ENCODE peak calls at places on chromosomes 11 and 22, in eight cellular contexts. B is GM23248, Q is left ventricle myocardium inferior, R is fibroblast of lung, V is SJSA1, P is stomach, Y is right atrium auricular region, N is aorta. U is an unnamed sample.

GRCh38 chr11:128905345-128906184 is 14.4 kb downstream of the KCNJ5 start:
- DNase-seq in B (peak; percentile 63), Y (no peak), Q (no peak), P (peak; percentile 56), N (no peak), R (peak; percentile 56), V (peak; percentile 49), U (peak; percentile 60)

GRCh38 chr11:98234698-98235097 is 786.1 kb upstream of the CNTN5 start:
- DNase-seq in Q (no peak), Y (no peak), B (no peak), P (no peak), R (no peak), V (no peak), N (no peak), U (no peak)

GRCh38 chr11:112968988-112969714 is 7.9 kb downstream of the NCAM1 start:
- DNase-seq in N (no peak), V (peak; percentile 42), Y (no peak), B (peak; percentile 43), Q (no peak), R (peak; percentile 81), P (no peak), U (no peak)

GRCh38 chr11:110297082-110297725 is 790 bp upstream of the RDX start:
- DNase-seq in Q (no peak), V (peak; percentile 51), N (no peak), Y (no peak), P (no peak), R (peak; percentile 40), B (peak; percentile 79), U (no peak)

GRCh38 chr11:111039982-111040381 is 205.5 kb upstream of the POU2AF2 start:
- DNase-seq in R (no peak), N (no peak), B (no peak), V (no peak), Y (no peak), P (no peak), Q (no peak), U (no peak)

GRCh38 chr22:38144025-38144405 is 33.5 kb upstream of the BAIAP2L2 start:
- DNase-seq in P (no peak), Y (no peak), N (peak; percentile 65), R (no peak), Q (no peak), B (no peak), V (peak; percentile 50), U (peak; percentile 17)

GRCh38 chr11:2942872-2943710 is 13.9 kb upstream of the PHLDA2 start:
- DNase-seq in P (no peak), R (no peak), B (no peak), V (no peak), Q (no peak), Y (no peak), N (no peak), U (no peak)

GRCh38 chr22:19566599-19567382 is 42.6 kb upstream of the CLDN5 start:
- DNase-seq in Y (no peak), N (no peak), P (no peak), Q (peak; percentile 38), V (no peak), R (no peak), B (no peak), U (no peak)

GRCh38 chr11:117907276-117908110 is 21.7 kb downstream of the TMPRSS13 start:
- DNase-seq in P (peak; percentile 68), N (peak; percentile 93), R (peak; percentile 93), V (peak; percentile 62), Y (peak; percentile 90), B (peak; percentile 93), Q (peak; percentile 79), U (peak; percentile 89)

GRCh38 chr11:86014221-86014620 is 54.7 kb downstream of the PICALM start:
- DNase-seq in R (no peak), Y (no peak), V (no peak), B (no peak), Q (no peak), P (no peak), N (no peak), U (no peak)

GRCh38 chr11:120746395-120746794 is 234.8 kb downstream of the GRIK4 start:
- DNase-seq in V (no peak), B (no peak), Q (no peak), P (no peak), N (no peak), R (no peak), Y (no peak), U (no peak)

GRCh38 chr11:77503006-77503405 is 29.1 kb upstream of the PAK1 start:
- DNase-seq in P (no peak), B (peak; percentile 71), N (no peak), V (no peak), Y (no peak), R (peak; percentile 45), Q (no peak), U (no peak)

GRCh38 chr11:83151274-83151977 is 5.5 kb upstream of the PCF11 start:
- DNase-seq in Y (no peak), V (no peak), N (no peak), Q (no peak), R (no peak), P (no peak), B (no peak), U (no peak)

GRCh38 chr11:87417951-87418350 is 380.2 kb downstream of the TMEM135 start:
- DNase-seq in Q (no peak), R (no peak), B (no peak), V (no peak), P (no peak), N (no peak), Y (no peak), U (no peak)

GRCh38 chr22:37681001-37681424 is 5.1 kb upstream of the NOL12 start:
- DNase-seq in R (peak; percentile 72), P (no peak), V (no peak), Q (no peak), Y (no peak), N (no peak), B (peak; percentile 70), U (no peak)

GRCh38 chr22:41512421-41513194 is 31.7 kb downstream of the POLR3H start:
- DNase-seq in V (no peak), Q (peak; percentile 46), Y (no peak), P (no peak), B (peak; percentile 83), R (peak; percentile 74), N (no peak), U (peak; percentile 75)

GRCh38 chr22:20488946-20489345 is 6.6 kb downstream of the KLHL22 start:
- DNase-seq in R (no peak), N (no peak), Q (no peak), B (no peak), V (no peak), P (no peak), Y (no peak), U (no peak)

GRCh38 chr11:126607374-126607773 is 251.9 kb downstream of the ST3GAL4 start:
- DNase-seq in V (peak; percentile 50), B (peak; percentile 89), N (no peak), Q (no peak), R (peak; percentile 37), Y (peak; percentile 62), P (peak; percentile 64), U (peak; percentile 75)

GRCh38 chr11:14635559-14635958 is 8.0 kb upstream of the PDE3B start:
- DNase-seq in R (no peak), B (no peak), Y (no peak), P (no peak), N (no peak), Q (no peak), V (no peak), U (no peak)

DNA sequence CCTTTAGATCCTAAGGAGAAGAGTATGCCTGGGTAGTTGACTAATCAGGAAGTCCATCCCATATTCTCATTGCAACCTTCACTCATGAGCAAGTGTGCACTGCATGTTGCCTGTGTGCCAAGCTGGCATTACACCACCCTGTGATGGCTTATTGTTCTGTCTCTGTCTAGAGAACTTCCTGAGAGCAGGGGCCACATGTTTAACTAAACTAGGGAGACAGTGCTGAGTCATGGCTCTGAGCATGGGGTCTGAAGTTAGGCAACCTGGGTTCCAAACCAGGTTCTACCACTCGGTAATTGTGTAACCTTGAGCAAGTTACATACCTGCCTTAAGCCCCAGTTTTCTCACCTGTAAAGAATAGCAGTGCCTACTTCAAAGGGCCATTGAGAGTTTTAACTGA is 39.6 kb downstream of the CSNK2A3 start:
- DNase-seq in V (no peak), Q (no peak), B (peak; percentile 79), Y (peak; percentile 62), P (no peak), R (peak; percentile 36), N (no peak), U (no peak)
- H3K27ac ChIP-seq in V (no peak overlapping the region), Q (peak overlapping the region; percentile 78), B (peak overlapping the region; percentile 23), Y (peak overlapping the region; percentile 67), P (no peak overlapping the region), R (no peak overlapping the region), N (peak overlapping the region; percentile 30), U (no peak overlapping the region)

GRCh38 chr22:29946220-29946619 is 63.2 kb downstream of the MTMR3 start:
- DNase-seq in R (no peak), B (no peak), N (no peak), V (no peak), P (no peak), Q (no peak), Y (no peak), U (no peak)

GRCh38 chr22:29945435-29945834 is 62.5 kb downstream of the MTMR3 start:
- DNase-seq in P (no peak), N (no peak), R (no peak), B (no peak), Q (no peak), Y (no peak), V (no peak), U (no peak)

GRCh38 chr22:29951675-29952413 is 68.9 kb downstream of the MTMR3 start:
- DNase-seq in N (no peak), R (peak; percentile 30), P (no peak), B (no peak), V (no peak), Q (no peak), Y (no peak), U (no peak)

GRCh38 chr22:29947410-29948387 is 64.7 kb downstream of the MTMR3 start:
- DNase-seq in V (no peak), Q (no peak), R (peak; percentile 72), N (no peak), B (peak; percentile 63), P (no peak), Y (no peak), U (no peak)

DNA sequence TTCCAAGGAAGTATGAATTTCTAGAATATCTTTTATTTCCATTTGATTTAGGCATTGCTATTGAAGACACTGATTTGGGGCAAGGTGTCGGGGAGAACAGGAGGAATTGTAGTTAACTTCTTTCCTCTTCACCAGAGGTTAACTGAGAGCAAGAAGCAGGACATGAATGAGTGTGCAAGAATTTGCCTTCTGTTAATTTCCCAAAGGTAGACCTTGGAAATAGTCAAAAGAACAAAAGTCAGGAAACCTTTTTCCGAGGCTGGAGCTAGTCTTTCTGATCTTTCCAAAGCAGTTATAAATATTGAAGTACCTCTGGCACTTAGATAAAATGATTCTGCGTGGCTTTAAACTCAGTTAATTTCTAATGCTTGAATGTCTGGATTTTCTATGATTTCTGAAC is 66.9 kb downstream of the MTMR3 start:
- DNase-seq in Y (no peak), V (no peak), N (no peak), B (no peak), R (no peak), P (no peak), Q (no peak), U (no peak)
- H3K4me1 ChIP-seq in Y (peaks cover 53% of the 10 kb centered on the region), V (peaks cover 38% of the 10 kb centered on the region), N (no peaks in the 10 kb centered on the region), B (peaks cover 29% of the 10 kb centered on the region), R (peaks cover 6% of the 10 kb centered on the region), P (peaks cover 33% of the 10 kb centered on the region), Q (peaks cover 77% of the 10 kb centered on the region), U (peaks cover 9% of the 10 kb centered on the region)

GRCh38 chr22:49528420-49528720 is 299.3 kb downstream of the BRD1 start:
- DNase-seq in P (no peak), V (no peak), N (peak; percentile 45), Q (no peak), R (no peak), Y (no peak), B (no peak), U (no peak)
- H3K9me3 ChIP-seq in P (no peaks in the 10 kb centered on the region), V (peaks cover 6% of the 10 kb centered on the region), N (no peaks in the 10 kb centered on the region), Q (peaks cover 8% of the 10 kb centered on the region), R (peaks cover 5% of the 10 kb centered on the region), Y (no peaks in the 10 kb centered on the region), B (no peaks in the 10 kb centered on the region), U (no peaks in the 10 kb centered on the region)

GRCh38 chr11:1476946-1477736 is 9.4 kb downstream of the MOB2 start:
- DNase-seq in B (no peak), V (no peak), N (no peak), P (no peak), R (no peak), Y (no peak), Q (peak; percentile 7), U (peak; percentile 5)
- H3K27ac ChIP-seq in B (no peak overlapping the region), V (no peak overlapping the region), N (no peak overlapping the region), P (no peak overlapping the region), R (no peak overlapping the region), Y (no peak overlapping the region), Q (no peak overlapping the region), U (no peak overlapping the region)

U was measured in right cardiac atrium.